ENCODE peak calls at places on chromosomes 16 and 17, in four cellular contexts. B is astrocyte of the spinal cord, R is activated B cell treated with CpG ODN at 0.5 μM for 24 hours, V is mammary epithelial cell. Q is an unnamed sample.

GRCh38 chr17:7711356-7711755 is 6.2 kb upstream of the DNAH2 start:
- DNase-seq in B (no peak), R (no peak), V (no peak), Q (no peak)

GRCh38 chr16:59573528-59574271 is 839.6 kb upstream of the GOT2 start:
- DNase-seq in B (peak; percentile 88), R (no peak), V (peak; percentile 37), Q (no peak)

GRCh38 chr16:78926723-78927200 is 673.8 kb downstream of the MAF start:
- DNase-seq in B (no peak), R (no peak), V (no peak), Q (no peak)

GRCh38 chr17:41691031-41691777 is 2.5 kb downstream of the EIF1 start:
- DNase-seq in B (no peak), R (no peak), V (no peak), Q (no peak)

GRCh38 chr16:66689282-66689681 is 7.3 kb downstream of the CMTM4 start:
- DNase-seq in B (no peak), R (no peak), V (no peak), Q (no peak)

GRCh38 chr17:74528491-74529199 is 2.6 kb downstream of the CD300LB start:
- DNase-seq in B (no peak), R (peak; percentile 12), V (no peak), Q (peak; percentile 95)

GRCh38 chr16:57058291-57058861 is 34.0 kb upstream of the CPNE2 start:
- DNase-seq in B (no peak), R (no peak), V (no peak), Q (no peak)

GRCh38 chr17:38351412-38352222 is at the start of gene SOCS7:
- DNase-seq in B (peak; percentile 91), R (peak; percentile 97), V (peak; percentile 87), Q (peak; percentile 84)

GRCh38 chr16:80806957-80807356 is 2.6 kb upstream of the CDYL2 start:
- DNase-seq in B (peak; percentile 72), R (no peak), V (peak; percentile 46), Q (peak; percentile 83)

GRCh38 chr16:85227924-85228462 is 115.7 kb upstream of the CIBAR2 start:
- DNase-seq in B (peak; percentile 73), R (no peak), V (no peak), Q (no peak)

GRCh38 chr17:50144346-50144745 is 6.1 kb downstream of the PPP1R9B start:
- DNase-seq in B (no peak), R (no peak), V (no peak), Q (no peak)

GRCh38 chr16:2828876-2829430 is 1.1 kb upstream of the ZG16B start:
- DNase-seq in B (no peak), R (no peak), V (no peak), Q (no peak)

GRCh38 chr16:84196727-84197486 is 6.0 kb downstream of the ADAD2 start:
- DNase-seq in B (no peak), R (no peak), V (peak; percentile 80), Q (no peak)
- TF ChIP-seq CTCF in B (no peak), R (no peak), V (no peak), Q (no peak)

GRCh38 chr16:30417447-30418349 is 10.3 kb downstream of the ZNF771 start:
- DNase-seq in B (peak; percentile 92), R (peak; percentile 84), V (peak; percentile 92), Q (peak; percentile 73)
- TF ChIP-seq CTCF in B (peak; percentile 6), R (no peak), V (peak; percentile 22), Q (peak; percentile 19)

GRCh38 chr17:27631897-27632725 is 1.1 kb downstream of the LGALS9 start:
- DNase-seq in B (no peak), R (no peak), V (no peak), Q (no peak)
- TF ChIP-seq CTCF in B (no peak), R (no peak), V (no peak), Q (no peak)

GRCh38 chr17:40432864-40433528 is 10.3 kb upstream of the IGFBP4 start:
- DNase-seq in B (peak; percentile 62), R (no peak), V (no peak), Q (no peak)

GRCh38 chr17:40436631-40437030 is 6.6 kb upstream of the IGFBP4 start:
- DNase-seq in B (no peak), R (no peak), V (no peak), Q (no peak)

GRCh38 chr17:40431231-40431602 is 12.0 kb upstream of the IGFBP4 start:
- DNase-seq in B (no peak), R (no peak), V (no peak), Q (no peak)

GRCh38 chr17:40430272-40431230 is 12.7 kb upstream of the IGFBP4 start:
- DNase-seq in B (no peak), R (no peak), V (no peak), Q (no peak)

GRCh38 chr17:40433551-40434384 is 9.5 kb upstream of the IGFBP4 start:
- DNase-seq in B (no peak), R (no peak), V (no peak), Q (no peak)
- TF ChIP-seq CTCF in B (peak; percentile 60), R (no peak), V (peak; percentile 63), Q (peak; percentile 65)